ENCODE peak calls at places on chromosomes 4 and X, in ten cellular contexts. A, P, Y, L, Z, K, M, F, Q and I are unnamed samples. For H3K9me3, the result is how much of the 10 kb centered on the place peaks cover.

GRCh38 chr4:80694178-80694577 is 336.3 kb upstream of the BMP3 start:
- DNase-seq in A (no peak), P (no peak), Y (no peak), L (no peak), Z (no peak), K (no peak), M (no peak), F (no peak), Q (no peak), I (no peak)

GRCh38 chr4:105709081-105709450 is 482 bp downstream of the GSTCD start:
- DNase-seq in A (peak), P (no peak), Y (peak), L (no peak), Z (no peak), K (no peak), M (no peak), F (no peak), Q (peak), I (peak)

GRCh38 chr4:7429069-7429416 is 5.7 kb downstream of the PSAPL1 start:
- DNase-seq in A (no peak), P (no peak), Y (no peak), L (no peak), Z (peak), K (no peak), M (no peak), F (no peak), Q (peak), I (peak)

GRCh38 chr4:94127707-94128328 is 79.8 kb upstream of the SMARCAD1 start:
- DNase-seq in A (peak), P (no peak), Y (no peak), L (peak), Z (no peak), K (no peak), M (no peak), F (no peak), Q (no peak), I (no peak)

GRCh38 chrX:41381685-41382084 is 47.7 kb downstream of the DDX3X start:
- DNase-seq in A (peak), P (no peak), Y (peak), L (peak), Z (peak), K (no peak), M (peak), F (peak), Q (peak), I (no peak)

GRCh38 chrX:107483976-107484726 is 34.7 kb downstream of the FRMPD3 start:
- DNase-seq in A (no peak), P (peak), Y (peak), L (no peak), Z (no peak), K (no peak), M (no peak), F (no peak), Q (no peak), I (no peak)

GRCh38 chr4:182736207-182736606 is 181.0 kb downstream of the DCTD start:
- DNase-seq in A (no peak), P (no peak), Y (no peak), L (no peak), Z (no peak), K (no peak), M (no peak), F (no peak), Q (no peak), I (no peak)

GRCh38 chrX:118603981-118604380 is 108.4 kb downstream of the DOCK11 start:
- DNase-seq in A (peak), P (no peak), Y (peak), L (peak), Z (peak), K (no peak), M (peak), F (peak), Q (no peak), I (peak)

GRCh38 chr4:52712172-52712990 is 38.8 kb downstream of the ERVMER34-1 start:
- DNase-seq in A (peak), P (peak), Y (peak), L (peak), Z (peak), K (peak), M (peak), F (peak), Q (peak), I (peak)

GRCh38 chr4:143773998-143774898 is 73.8 kb upstream of the FREM3 start:
- DNase-seq in A (peak), P (no peak), Y (peak), L (peak), Z (no peak), K (no peak), M (peak), F (peak), Q (no peak), I (peak)

GRCh38 chr4:6887591-6888371 is 21.8 kb upstream of the TBC1D14 start:
- DNase-seq in A (no peak), P (peak), Y (no peak), L (no peak), Z (no peak), K (no peak), M (peak), F (peak), Q (no peak), I (no peak)

GRCh38 chrX:72712094-72712755 is 1.9 kb downstream of the PHKA1 start:
- DNase-seq in A (no peak), P (no peak), Y (no peak), L (peak), Z (no peak), K (no peak), M (no peak), F (no peak), Q (no peak), I (no peak)

GRCh38 chrX:150478496-150479492 is 89.6 kb upstream of the MTM1 start:
- DNase-seq in A (no peak), P (no peak), Y (no peak), L (no peak), Z (no peak), K (no peak), M (no peak), F (no peak), Q (no peak), I (no peak)

GRCh38 chr4:180449395-180449956 is 1793.7 kb upstream of the TENM3 start:
- DNase-seq in A (peak), P (no peak), Y (peak), L (peak), Z (no peak), K (no peak), M (no peak), F (no peak), Q (no peak), I (no peak)

GRCh38 chrX:148577711-148578110 is 77.3 kb downstream of the AFF2 start:
- DNase-seq in A (no peak), P (no peak), Y (no peak), L (no peak), Z (no peak), K (no peak), M (no peak), F (no peak), Q (no peak), I (no peak)

GRCh38 chr4:104728380-104729122 is 233.9 kb upstream of the CXXC4 start:
- DNase-seq in A (peak), P (no peak), Y (no peak), L (peak), Z (no peak), K (no peak), M (no peak), F (no peak), Q (no peak), I (peak)

GRCh38 chr4:45453258-45453841 is 670.5 kb downstream of the GABRG1 start:
- DNase-seq in A (no peak), P (no peak), Y (no peak), L (no peak), Z (no peak), K (no peak), M (no peak), F (no peak), Q (no peak), I (no peak)

GRCh38 chrX:65407157-65407626 is 127.4 kb downstream of the LAS1L start:
- DNase-seq in A (no peak), P (peak), Y (no peak), L (no peak), Z (no peak), K (no peak), M (no peak), F (no peak), Q (no peak), I (no peak)

GRCh38 chr4:26028793-26029511 is 114.9 kb downstream of the SMIM20 start:
- DNase-seq in A (no peak), P (peak), Y (peak), L (peak), Z (peak), K (no peak), M (peak), F (peak), Q (peak), I (peak)

GRCh38 chr4:156778606-156779005 is 193.0 kb downstream of the PDGFC start:
- DNase-seq in A (no peak), P (no peak), Y (no peak), L (peak), Z (no peak), K (no peak), M (no peak), F (no peak), Q (no peak), I (no peak)

GRCh38 chrX:63421411-63421810 is 70.3 kb upstream of the SPIN4 start:
- DNase-seq in A (no peak), P (no peak), Y (no peak), L (no peak), Z (no peak), K (no peak), M (no peak), F (no peak), Q (no peak), I (no peak)

GRCh38 chrX:80807606-80808159 is 2.0 kb downstream of the BRWD3 start:
- DNase-seq in A (peak), P (no peak), Y (no peak), L (no peak), Z (no peak), K (no peak), M (no peak), F (no peak), Q (no peak), I (no peak)

GRCh38 chrX:41923925-41924693 is 755 bp upstream of the CASK start:
- DNase-seq in A (peak), P (no peak), Y (peak), L (peak), Z (no peak), K (no peak), M (peak), F (peak), Q (no peak), I (peak)

GRCh38 chr4:23878912-23879732 is 10.7 kb downstream of the PPARGC1A start:
- DNase-seq in A (no peak), P (no peak), Y (no peak), L (peak), Z (no peak), K (no peak), M (no peak), F (no peak), Q (no peak), I (no peak)

GRCh38 chr4:156763511-156763910 is 208.1 kb downstream of the PDGFC start:
- DNase-seq in A (no peak), P (no peak), Y (no peak), L (peak), Z (no peak), K (no peak), M (no peak), F (no peak), Q (no peak), I (no peak)

DNA sequence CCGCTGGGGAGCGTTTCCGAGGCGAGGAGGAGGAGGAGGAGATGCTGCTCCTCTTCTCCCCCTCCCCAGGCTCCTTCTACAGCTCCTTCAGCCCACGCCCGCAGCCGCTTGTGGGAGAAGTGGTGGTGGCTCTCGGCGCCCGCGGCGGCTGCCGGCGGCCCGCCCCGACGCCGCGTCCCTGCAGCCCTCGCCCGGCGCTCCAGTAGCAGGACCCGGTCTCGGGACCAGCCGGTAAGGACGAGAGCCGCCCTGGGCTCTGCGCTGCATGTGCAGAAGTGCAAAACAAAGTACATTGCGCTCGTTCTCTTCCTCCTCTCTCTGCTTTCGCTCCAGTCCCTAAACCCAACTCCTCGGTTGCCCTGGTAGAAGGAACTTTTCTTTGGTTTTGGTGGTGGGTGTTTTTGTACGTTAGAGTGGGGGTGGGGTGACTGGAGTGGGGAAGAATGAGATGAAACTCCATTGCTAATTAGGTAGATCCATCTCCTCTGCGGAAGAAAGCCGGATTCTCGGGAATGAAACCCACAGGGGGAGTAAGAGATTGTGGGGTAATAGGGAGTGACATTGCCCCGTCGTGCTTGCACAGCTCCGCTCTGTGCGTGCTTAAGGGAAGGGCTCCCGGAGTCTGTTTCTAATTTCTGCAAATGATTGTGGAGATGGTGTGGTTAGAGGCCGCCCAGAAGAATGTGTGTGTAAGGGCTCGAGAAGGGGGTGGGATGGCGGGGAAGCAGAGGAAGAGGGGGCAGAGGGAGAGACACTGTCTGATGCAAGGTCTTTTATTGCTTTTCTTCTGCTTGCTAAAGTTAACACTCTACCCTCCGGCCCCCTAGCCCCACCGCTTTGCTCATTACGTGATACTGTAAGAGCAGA is 677 bp downstream of the PTPN13 start:
- DNase-seq in A (peak), P (no peak), Y (peak), L (peak), Z (peak), K (no peak), M (peak), F (peak), Q (peak), I (peak)
- TF ChIP-seq CTCF in A (no peak), P (no peak), Y (peak), L (peak), Z (no peak), K (no peak), M (no peak), F (peak), Q (no peak), I (peak)

GRCh38 chr4:84472154-84472553 is 26.9 kb downstream of the NKX6-1 start:
- DNase-seq in A (no peak), P (no peak), Y (no peak), L (no peak), Z (no peak), K (no peak), M (no peak), F (no peak), Q (no peak), I (no peak)

GRCh38 chr4:84470204-84470785 is 28.8 kb downstream of the NKX6-1 start:
- DNase-seq in A (no peak), P (no peak), Y (no peak), L (no peak), Z (no peak), K (no peak), M (no peak), F (no peak), Q (no peak), I (no peak)

DNA sequence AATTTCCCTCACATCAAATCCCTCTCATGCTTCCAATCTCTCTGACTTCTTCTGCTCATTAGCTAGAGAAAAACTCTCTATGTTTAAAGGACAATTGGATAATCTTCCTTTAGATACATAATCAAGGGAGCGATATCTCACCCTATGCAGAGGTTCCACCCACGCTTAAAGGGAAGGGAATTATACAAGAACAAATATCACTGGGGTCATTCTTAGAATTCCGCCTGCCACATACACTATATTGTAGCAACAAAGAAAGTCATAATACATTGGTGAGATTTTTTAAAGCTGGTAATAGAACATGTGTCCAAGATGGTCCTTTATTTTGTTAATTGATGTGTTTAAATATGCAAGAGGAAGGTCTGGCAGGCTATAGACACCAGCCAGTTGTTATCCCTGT is 31.5 kb downstream of the NKX6-1 start:
- DNase-seq in A (no peak), P (no peak), Y (no peak), L (no peak), Z (no peak), K (no peak), M (no peak), F (no peak), Q (no peak), I (no peak)
- H3K9me3 ChIP-seq in A (under half), P (under half), Y (under half), L (under half), Z (under half), K (under half), M (under half), F (under half), Q (under half), I (under half)

GRCh38 chr4:119025916-119026661 is 109.5 kb upstream of the MYOZ2 start:
- DNase-seq in A (peak), P (no peak), Y (no peak), L (peak), Z (peak), K (no peak), M (peak), F (no peak), Q (no peak), I (no peak)

GRCh38 chr4:119027815-119028214 is 107.8 kb upstream of the MYOZ2 start:
- DNase-seq in A (no peak), P (no peak), Y (no peak), L (no peak), Z (no peak), K (no peak), M (no peak), F (no peak), Q (no peak), I (no peak)

GRCh38 chr4:119025440-119025839 is 110.2 kb upstream of the MYOZ2 start:
- DNase-seq in A (no peak), P (no peak), Y (no peak), L (peak), Z (no peak), K (no peak), M (peak), F (no peak), Q (no peak), I (peak)

GRCh38 chr4:119028296-119028695 is 107.3 kb upstream of the MYOZ2 start:
- DNase-seq in A (no peak), P (no peak), Y (no peak), L (no peak), Z (no peak), K (no peak), M (no peak), F (no peak), Q (no peak), I (no peak)

DNA sequence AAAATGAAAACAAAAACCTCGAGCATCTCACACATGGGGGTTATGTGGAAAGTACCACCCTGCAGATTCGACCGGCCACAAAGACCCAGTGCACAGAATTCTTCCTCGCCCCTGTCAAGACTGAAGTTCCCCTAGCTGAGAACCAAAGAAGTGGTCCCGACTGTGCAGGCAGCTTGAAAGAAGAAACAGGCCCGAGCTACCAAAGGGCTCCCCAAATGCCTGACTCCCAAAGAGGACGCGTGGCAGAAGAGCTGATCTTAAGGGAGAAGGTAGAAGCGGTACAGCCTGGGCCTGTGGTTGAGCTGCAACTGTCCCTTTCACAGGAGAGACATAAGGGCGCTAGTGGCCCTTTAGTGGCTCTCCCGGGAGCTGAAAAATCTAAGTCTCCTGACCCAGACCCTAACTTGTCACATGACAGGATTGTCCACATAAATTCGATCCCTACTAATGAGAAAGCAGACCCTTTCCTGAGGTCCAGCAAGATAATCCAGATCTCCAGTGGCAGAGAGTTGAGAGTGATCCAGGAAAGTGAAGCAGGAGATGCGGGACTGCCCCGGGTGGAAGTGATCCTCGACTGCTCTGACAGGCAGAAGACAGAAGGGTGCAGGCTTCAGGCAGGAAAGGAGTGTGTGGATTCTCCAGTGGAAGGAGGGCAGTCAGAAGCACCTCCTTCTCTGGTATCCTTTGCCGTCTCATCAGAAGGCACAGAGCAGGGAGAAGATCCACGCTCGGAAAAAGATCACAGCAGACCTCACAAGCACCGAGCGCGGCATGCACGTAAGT is 108.8 kb upstream of the MYOZ2 start:
- DNase-seq in A (peak), P (no peak), Y (no peak), L (no peak), Z (peak), K (no peak), M (peak), F (no peak), Q (no peak), I (no peak)
- TF ChIP-seq POLR2A in A (peak), P (no peak), Y (no peak), L (no peak), Z (peak), K (peak), M (peak), F (no peak), Q (no peak), I (peak)

GRCh38 chr4:139018501-139018900 is 2.9 kb downstream of the NOCT start:
- DNase-seq in A (no peak), P (no peak), Y (no peak), L (peak), Z (no peak), K (no peak), M (no peak), F (no peak), Q (no peak), I (no peak)

GRCh38 chr4:139017861-139018260 is 2.3 kb downstream of the NOCT start:
- DNase-seq in A (no peak), P (no peak), Y (no peak), L (no peak), Z (no peak), K (no peak), M (no peak), F (no peak), Q (no peak), I (no peak)

GRCh38 chr4:139015948-139016451 is 419 bp downstream of the NOCT start:
- DNase-seq in A (no peak), P (peak), Y (peak), L (peak), Z (no peak), K (no peak), M (peak), F (peak), Q (no peak), I (peak)

GRCh38 chr4:139020384-139020783 is 4.8 kb downstream of the NOCT start:
- DNase-seq in A (no peak), P (no peak), Y (no peak), L (no peak), Z (no peak), K (no peak), M (no peak), F (no peak), Q (no peak), I (no peak)

GRCh38 chr4:139018971-139019758 is 3.6 kb downstream of the NOCT start:
- DNase-seq in A (no peak), P (no peak), Y (no peak), L (peak), Z (no peak), K (no peak), M (no peak), F (no peak), Q (no peak), I (no peak)
- TF ChIP-seq CTCF in A (no peak), P (no peak), Y (no peak), L (no peak), Z (no peak), K (no peak), M (no peak), F (no peak), Q (no peak), I (no peak)

GRCh38 chrX:155995476-155995875 is 2.0 kb upstream of the IL9R start:
- DNase-seq in A (no peak), P (no peak), Y (no peak), L (no peak), Z (no peak), K (no peak), M (no peak), F (no peak), Q (no peak), I (no peak)

GRCh38 chrX:156000361-156000926 is 2.9 kb downstream of the IL9R start:
- DNase-seq in A (no peak), P (no peak), Y (no peak), L (no peak), Z (no peak), K (peak), M (no peak), F (no peak), Q (no peak), I (no peak)

GRCh38 chrX:155998761-155999510 is 1.4 kb downstream of the IL9R start:
- DNase-seq in A (no peak), P (no peak), Y (no peak), L (no peak), Z (no peak), K (peak), M (no peak), F (no peak), Q (no peak), I (no peak)

GRCh38 chrX:155997436-155997835 is at the start of gene IL9R:
- DNase-seq in A (no peak), P (no peak), Y (no peak), L (no peak), Z (no peak), K (no peak), M (no peak), F (no peak), Q (no peak), I (no peak)

GRCh38 chrX:155998116-155998515 is 620 bp downstream of the IL9R start:
- DNase-seq in A (no peak), P (no peak), Y (no peak), L (no peak), Z (no peak), K (no peak), M (no peak), F (no peak), Q (no peak), I (no peak)
- H3K9me3 ChIP-seq in A (under half), P (under half), Y (under half), L (under half), Z (under half), K (under half), M (under half), F (under half), Q (under half), I (under half)